ENCODE peak calls at places on chromosome 11, in six cellular contexts. One of them, this sample, is unnamed.

GRCh38 chr11:83047515-83048225 is 24.0 kb downstream of the RAB30 start:
- DNase-seq in esophagus squamous epithelium: no peak
- DNase-seq in body of pancreas: no peak
- DNase-seq in A549: no peak
- DNase-seq in IMR-90: peak
- DNase-seq in GM12878: no peak
- DNase-seq in this sample: no peak

GRCh38 chr11:7548659-7549283 is 35.0 kb downstream of the PPFIBP2 start:
- DNase-seq in GM12878: no peak
- DNase-seq in A549: no peak
- DNase-seq in esophagus squamous epithelium: no peak
- DNase-seq in IMR-90: no peak
- DNase-seq in body of pancreas: peak
- DNase-seq in this sample: no peak

GRCh38 chr11:85815186-85815911 is 4.4 kb upstream of the SYTL2 start:
- DNase-seq in GM12878: no peak
- DNase-seq in A549: no peak
- DNase-seq in body of pancreas: no peak
- DNase-seq in esophagus squamous epithelium: no peak
- DNase-seq in IMR-90: peak
- DNase-seq in this sample: no peak

GRCh38 chr11:60288531-60288930 is 8.1 kb downstream of the MS4A4A start:
- DNase-seq in IMR-90: no peak
- DNase-seq in A549: no peak
- DNase-seq in GM12878: no peak
- DNase-seq in body of pancreas: no peak
- DNase-seq in esophagus squamous epithelium: no peak
- DNase-seq in this sample: no peak

GRCh38 chr11:76654310-76654851 is 16.2 kb downstream of the LRRC32 start:
- DNase-seq in body of pancreas: peak
- DNase-seq in A549: no peak
- DNase-seq in IMR-90: peak
- DNase-seq in GM12878: no peak
- DNase-seq in esophagus squamous epithelium: no peak
- DNase-seq in this sample: no peak

GRCh38 chr11:45314900-45315299 is 28.8 kb upstream of the SYT13 start:
- DNase-seq in GM12878: no peak
- DNase-seq in A549: no peak
- DNase-seq in esophagus squamous epithelium: no peak
- DNase-seq in body of pancreas: no peak
- DNase-seq in IMR-90: no peak
- DNase-seq in this sample: no peak

GRCh38 chr11:117818036-117818858 is 6.3 kb downstream of the FXYD2 start:
- DNase-seq in esophagus squamous epithelium: no peak
- DNase-seq in IMR-90: peak
- DNase-seq in body of pancreas: peak
- DNase-seq in GM12878: no peak
- DNase-seq in A549: no peak
- DNase-seq in this sample: no peak

GRCh38 chr11:129119036-129119435 is 73.1 kb downstream of the ARHGAP32 start:
- DNase-seq in body of pancreas: no peak
- DNase-seq in GM12878: no peak
- DNase-seq in A549: no peak
- DNase-seq in IMR-90: no peak
- DNase-seq in esophagus squamous epithelium: no peak
- DNase-seq in this sample: no peak

GRCh38 chr11:118198370-118198769 is 21.9 kb upstream of the SCN2B start:
- DNase-seq in GM12878: no peak
- DNase-seq in body of pancreas: peak
- DNase-seq in A549: peak
- DNase-seq in esophagus squamous epithelium: no peak
- DNase-seq in IMR-90: peak
- DNase-seq in this sample: peak

GRCh38 chr11:79512706-79513469 is 72.1 kb upstream of the TENM4 start:
- DNase-seq in esophagus squamous epithelium: no peak
- DNase-seq in GM12878: no peak
- DNase-seq in A549: no peak
- DNase-seq in IMR-90: no peak
- DNase-seq in body of pancreas: no peak
- DNase-seq in this sample: no peak

GRCh38 chr11:77066229-77067023 is at the start of gene CAPN5:
- DNase-seq in A549: peak
- DNase-seq in esophagus squamous epithelium: peak
- DNase-seq in IMR-90: peak
- DNase-seq in body of pancreas: peak
- DNase-seq in GM12878: no peak
- DNase-seq in this sample: peak

GRCh38 chr11:132858203-132858602 is 674.1 kb downstream of the OPCML start:
- DNase-seq in GM12878: no peak
- DNase-seq in IMR-90: peak
- DNase-seq in esophagus squamous epithelium: no peak
- DNase-seq in body of pancreas: no peak
- DNase-seq in A549: no peak
- DNase-seq in this sample: no peak

GRCh38 chr11:38543311-38543710 is 1945.3 kb upstream of the RAG2 start:
- DNase-seq in body of pancreas: no peak
- DNase-seq in GM12878: no peak
- DNase-seq in A549: no peak
- DNase-seq in esophagus squamous epithelium: no peak
- DNase-seq in IMR-90: peak
- DNase-seq in this sample: no peak

GRCh38 chr11:60370811-60371297 is 7.5 kb upstream of the MS4A7 start:
- DNase-seq in A549: no peak
- DNase-seq in IMR-90: no peak
- DNase-seq in esophagus squamous epithelium: no peak
- DNase-seq in GM12878: no peak
- DNase-seq in body of pancreas: no peak
- DNase-seq in this sample: no peak

GRCh38 chr11:70203749-70204465 is 811 bp downstream of the FADD start:
- DNase-seq in IMR-90: peak
- DNase-seq in A549: peak
- DNase-seq in GM12878: peak
- DNase-seq in esophagus squamous epithelium: peak
- DNase-seq in body of pancreas: peak
- DNase-seq in this sample: peak

GRCh38 chr11:44388828-44389645 is 79.1 kb upstream of the ALX4 start:
- DNase-seq in GM12878: no peak
- DNase-seq in A549: no peak
- DNase-seq in IMR-90: no peak
- DNase-seq in esophagus squamous epithelium: no peak
- DNase-seq in body of pancreas: no peak
- DNase-seq in this sample: no peak

GRCh38 chr11:10379871-10380568 is 75.0 kb upstream of the AMPD3 start:
- DNase-seq in esophagus squamous epithelium: no peak
- DNase-seq in A549: no peak
- DNase-seq in IMR-90: peak
- DNase-seq in GM12878: no peak
- DNase-seq in body of pancreas: peak
- DNase-seq in this sample: no peak

GRCh38 chr11:17954395-17955252 is 58.2 kb downstream of the SERGEF start:
- DNase-seq in esophagus squamous epithelium: no peak
- DNase-seq in A549: no peak
- DNase-seq in IMR-90: peak
- DNase-seq in body of pancreas: no peak
- DNase-seq in GM12878: no peak
- DNase-seq in this sample: no peak

GRCh38 chr11:130868865-130869264 is 47.4 kb downstream of the SNX19 start:
- DNase-seq in body of pancreas: no peak
- DNase-seq in A549: no peak
- DNase-seq in esophagus squamous epithelium: no peak
- DNase-seq in GM12878: no peak
- DNase-seq in IMR-90: no peak
- DNase-seq in this sample: no peak

GRCh38 chr11:6438979-6439571 is 1.7 kb downstream of the HPX start:
- DNase-seq in GM12878: no peak
- DNase-seq in esophagus squamous epithelium: no peak
- DNase-seq in body of pancreas: peak
- DNase-seq in IMR-90: peak
- DNase-seq in A549: peak
- DNase-seq in this sample: peak

GRCh38 chr11:128326791-128327190 is 260.6 kb downstream of the ETS1 start:
- DNase-seq in GM12878: no peak
- DNase-seq in esophagus squamous epithelium: no peak
- DNase-seq in body of pancreas: no peak
- DNase-seq in A549: no peak
- DNase-seq in IMR-90: no peak
- DNase-seq in this sample: no peak

GRCh38 chr11:65423516-65424199 is 1.1 kb downstream of the NEAT1 start:
- DNase-seq in esophagus squamous epithelium: no peak
- DNase-seq in GM12878: no peak
- DNase-seq in IMR-90: peak
- DNase-seq in A549: no peak
- DNase-seq in body of pancreas: peak
- DNase-seq in this sample: peak
- TF ChIP-seq POLR2A in esophagus squamous epithelium: no peak
- TF ChIP-seq POLR2A in GM12878: peak
- TF ChIP-seq POLR2A in IMR-90: no peak
- TF ChIP-seq POLR2A in A549: peak
- TF ChIP-seq POLR2A in body of pancreas: no peak
- TF ChIP-seq POLR2A in this sample: peak

DNA sequence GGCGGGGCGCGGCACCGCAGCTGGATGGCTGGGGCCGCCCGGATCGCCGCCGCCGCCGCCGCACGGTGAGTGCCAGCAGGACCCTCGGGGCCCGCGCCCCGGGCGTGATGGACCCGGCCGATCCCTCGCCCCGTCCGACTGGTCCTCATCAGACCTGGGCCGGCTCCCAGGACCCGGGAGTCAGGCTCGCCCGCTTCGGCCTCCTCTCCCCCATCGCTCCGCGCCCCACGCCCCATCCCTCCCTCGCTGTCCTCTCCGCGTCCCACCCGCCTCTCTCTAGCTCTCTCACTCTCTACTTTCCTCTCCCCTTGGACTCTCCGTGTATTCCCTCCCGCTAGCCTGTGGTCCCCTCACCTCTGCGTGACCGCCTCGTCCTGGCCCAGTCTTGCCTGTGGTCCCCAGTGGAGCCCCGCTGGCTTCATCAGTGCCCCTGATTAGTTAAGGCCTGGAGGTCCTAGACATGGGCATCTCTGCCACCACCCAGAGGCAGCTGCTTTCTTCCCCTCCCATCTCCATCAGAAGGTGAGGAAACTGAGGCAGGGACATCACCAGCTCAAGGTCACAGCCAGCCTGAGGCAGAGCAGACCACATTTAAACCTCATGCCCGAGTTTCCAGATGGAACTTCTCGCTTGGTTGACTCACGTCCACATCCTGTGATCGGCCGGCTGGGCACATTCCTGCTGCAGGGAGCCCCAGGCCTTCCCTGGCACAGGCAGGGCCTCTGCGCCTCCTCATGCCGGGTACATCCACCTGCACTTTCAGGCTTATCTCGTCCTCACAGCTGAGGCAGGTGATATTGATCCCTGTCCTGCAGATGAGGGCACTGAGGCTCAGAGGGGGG is 429 bp downstream of the SLC39A13 start:
- DNase-seq in IMR-90: peak
- DNase-seq in esophagus squamous epithelium: no peak
- DNase-seq in A549: peak
- DNase-seq in body of pancreas: peak
- DNase-seq in GM12878: no peak
- DNase-seq in this sample: no peak
- TF ChIP-seq POLR2A in IMR-90: peak
- TF ChIP-seq POLR2A in esophagus squamous epithelium: no peak
- TF ChIP-seq POLR2A in A549: peak
- TF ChIP-seq POLR2A in body of pancreas: peak
- TF ChIP-seq POLR2A in GM12878: peak
- TF ChIP-seq POLR2A in this sample: no peak

GRCh38 chr11:33161120-33162005 is at the start of gene CSTF3:
- DNase-seq in esophagus squamous epithelium: peak
- DNase-seq in body of pancreas: peak
- DNase-seq in A549: peak
- DNase-seq in IMR-90: peak
- DNase-seq in GM12878: peak
- DNase-seq in this sample: peak
- TF ChIP-seq POLR2A in esophagus squamous epithelium: no peak
- TF ChIP-seq POLR2A in body of pancreas: peak
- TF ChIP-seq POLR2A in A549: peak
- TF ChIP-seq POLR2A in IMR-90: peak
- TF ChIP-seq POLR2A in GM12878: peak
- TF ChIP-seq POLR2A in this sample: peak

DNA sequence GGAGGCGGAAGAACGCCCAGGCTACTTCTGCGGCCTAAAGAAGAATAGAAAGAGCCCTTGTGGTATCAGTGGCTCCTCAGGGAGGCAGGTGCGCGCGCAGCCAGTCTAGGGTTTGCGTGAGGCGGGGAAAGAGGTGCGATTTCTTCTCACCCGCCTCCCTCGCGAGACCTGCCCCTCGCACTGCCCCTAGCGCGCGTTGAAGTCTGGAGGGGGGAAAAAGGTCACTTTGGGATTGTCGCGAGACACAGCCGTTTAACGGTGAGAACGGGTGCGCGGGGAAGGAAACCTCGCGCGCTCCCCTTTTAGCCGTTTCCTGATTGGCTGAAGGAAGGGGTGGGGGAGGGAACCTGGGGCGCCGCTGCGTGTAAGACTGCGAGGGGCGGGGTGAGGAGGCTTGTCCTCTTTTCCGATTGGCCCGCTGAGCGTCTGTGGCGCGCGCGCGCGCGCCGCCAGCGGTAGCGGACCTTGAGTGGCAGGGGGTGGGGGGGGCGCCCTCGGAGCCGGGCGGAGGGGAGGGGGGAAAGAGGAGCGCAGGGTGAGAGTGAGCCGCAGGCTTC is at the start of gene ZFP91:
- DNase-seq in A549: peak
- DNase-seq in esophagus squamous epithelium: peak
- DNase-seq in body of pancreas: peak
- DNase-seq in GM12878: peak
- DNase-seq in IMR-90: peak
- DNase-seq in this sample: peak
- TF ChIP-seq POLR2A in A549: peak
- TF ChIP-seq POLR2A in esophagus squamous epithelium: no peak
- TF ChIP-seq POLR2A in body of pancreas: peak
- TF ChIP-seq POLR2A in GM12878: peak
- TF ChIP-seq POLR2A in IMR-90: no peak
- TF ChIP-seq POLR2A in this sample: no peak

GRCh38 chr11:34606326-34607120 is 14.4 kb upstream of the EHF start:
- DNase-seq in body of pancreas: no peak
- DNase-seq in IMR-90: no peak
- DNase-seq in GM12878: no peak
- DNase-seq in A549: no peak
- DNase-seq in esophagus squamous epithelium: no peak
- DNase-seq in this sample: no peak
- TF ChIP-seq POLR2A in body of pancreas: no peak
- TF ChIP-seq POLR2A in IMR-90: no peak
- TF ChIP-seq POLR2A in GM12878: no peak
- TF ChIP-seq POLR2A in A549: no peak
- TF ChIP-seq POLR2A in esophagus squamous epithelium: no peak
- TF ChIP-seq POLR2A in this sample: no peak

GRCh38 chr11:447923-448731 is 2.0 kb upstream of the PTDSS2 start:
- DNase-seq in IMR-90: peak
- DNase-seq in esophagus squamous epithelium: peak
- DNase-seq in A549: peak
- DNase-seq in GM12878: peak
- DNase-seq in body of pancreas: peak
- DNase-seq in this sample: peak
- TF ChIP-seq POLR2A in IMR-90: peak
- TF ChIP-seq POLR2A in esophagus squamous epithelium: no peak
- TF ChIP-seq POLR2A in A549: peak
- TF ChIP-seq POLR2A in GM12878: peak
- TF ChIP-seq POLR2A in body of pancreas: peak
- TF ChIP-seq POLR2A in this sample: peak

This sample was measured in erythroblast.